ENCODE peak calls at places on chromosome 19, in eight cellular contexts. E, Q, W, I, K, Z, B and T are unnamed samples.
A peak's percentile ranks its signal among the peaks of the same experiment; 100 is the strongest.

GRCh38 chr19:3761382-3762129 is at the start of gene APBA3:
- DNase-seq in Q (peak; percentile 87), E (peak; percentile 92), W (peak; percentile 94), K (peak; percentile 97), I (peak; percentile 95), Z (peak; percentile 83), B (peak; percentile 96), T (peak; percentile 94)

GRCh38 chr19:33214621-33215020 is 11.0 kb downstream of the SLC7A10 start:
- DNase-seq in W (peak; percentile 79), K (no peak), E (no peak), Q (peak; percentile 26), I (no peak), B (no peak), Z (peak; percentile 35), T (peak; percentile 44)

GRCh38 chr19:43438291-43439162 is 23.8 kb downstream of the TEX101 start:
- DNase-seq in Q (peak; percentile 84), K (peak; percentile 95), I (peak; percentile 86), B (no peak), Z (peak; percentile 67), W (no peak), E (peak; percentile 74), T (peak; percentile 85)

GRCh38 chr19:35063940-35064818 is 22.7 kb downstream of the HPN start:
- DNase-seq in B (no peak), K (no peak), W (no peak), E (no peak), I (no peak), Q (peak; percentile 60), Z (peak; percentile 84), T (no peak)

GRCh38 chr19:982567-983170 is 1.5 kb upstream of the WDR18 start:
- DNase-seq in E (peak; percentile 76), W (peak; percentile 85), I (peak; percentile 80), Q (peak; percentile 42), K (no peak), Z (peak; percentile 31), B (peak; percentile 88), T (peak; percentile 80)

GRCh38 chr19:23440207-23440606 is 44.9 kb upstream of the ZNF91 start:
- DNase-seq in Q (no peak), I (no peak), E (no peak), B (no peak), K (peak; percentile 78), Z (no peak), W (peak; percentile 27), T (peak; percentile 28)

GRCh38 chr19:1811942-1812425 is at the start of gene ATP8B3:
- DNase-seq in I (no peak), Z (no peak), E (no peak), K (no peak), W (no peak), Q (no peak), B (no peak), T (no peak)

GRCh38 chr19:52248256-52248655 is 21.1 kb upstream of the ZNF766 start:
- DNase-seq in Z (peak; percentile 33), E (peak; percentile 40), K (no peak), B (no peak), I (no peak), W (peak; percentile 62), Q (peak; percentile 47), T (peak; percentile 70)

GRCh38 chr19:18203408-18203862 is 407 bp downstream of the RAB3A start:
- DNase-seq in K (no peak), W (no peak), B (peak; percentile 79), Z (no peak), Q (no peak), E (no peak), I (no peak), T (peak; percentile 30)

GRCh38 chr19:3687774-3688706 is 12.2 kb downstream of the PIP5K1C start:
- DNase-seq in Z (no peak), I (no peak), B (no peak), Q (no peak), W (peak; percentile 71), K (no peak), E (peak; percentile 43), T (no peak)

GRCh38 chr19:18717601-18718000 is 34.1 kb downstream of the CRTC1 start:
- DNase-seq in B (no peak), Z (no peak), K (no peak), E (no peak), I (no peak), W (peak; percentile 28), Q (no peak), T (no peak)

GRCh38 chr19:16381756-16382401 is 57.3 kb downstream of the KLF2 start:
- DNase-seq in K (peak; percentile 96), I (peak; percentile 94), W (no peak), Q (peak; percentile 57), E (peak; percentile 85), B (peak; percentile 67), Z (no peak), T (no peak)

GRCh38 chr19:35719402-35720162 is 1.8 kb downstream of the KMT2B start:
- DNase-seq in E (no peak), K (no peak), W (no peak), B (no peak), Q (no peak), I (no peak), Z (no peak), T (no peak)

GRCh38 chr19:41707502-41707812 is 969 bp upstream of the CEACAM5 start:
- DNase-seq in B (no peak), Q (no peak), E (no peak), I (no peak), Z (no peak), K (no peak), W (no peak), T (no peak)

GRCh38 chr19:4375620-4376228 is 24.6 kb downstream of the SH3GL1 start:
- DNase-seq in Q (peak; percentile 85), K (no peak), E (no peak), W (no peak), B (no peak), Z (peak; percentile 81), I (peak; percentile 69), T (peak; percentile 59)

GRCh38 chr19:36028313-36029041 is 4.2 kb downstream of the CLIP3 start:
- DNase-seq in Q (no peak), W (no peak), I (no peak), K (no peak), E (no peak), Z (no peak), B (no peak), T (no peak)

GRCh38 chr19:17687857-17688784 is at the start of gene UNC13A:
- DNase-seq in B (peak; percentile 69), E (peak; percentile 56), Z (peak; percentile 29), I (no peak), W (peak; percentile 83), K (no peak), Q (peak; percentile 20), T (no peak)

GRCh38 chr19:57028804-57029525 is 90.8 kb upstream of the USP29 start:
- DNase-seq in I (no peak), K (no peak), W (no peak), B (no peak), Q (no peak), Z (no peak), E (no peak), T (no peak)

GRCh38 chr19:57027360-57027759 is 92.4 kb upstream of the USP29 start:
- DNase-seq in Q (no peak), E (no peak), Z (no peak), W (no peak), B (no peak), I (no peak), K (no peak), T (no peak)

GRCh38 chr19:57026476-57026875 is 93.3 kb upstream of the USP29 start:
- DNase-seq in B (no peak), I (no peak), E (no peak), Q (no peak), Z (no peak), K (no peak), W (no peak), T (peak; percentile 60)

GRCh38 chr19:57034544-57034943 is 85.2 kb upstream of the USP29 start:
- DNase-seq in W (no peak), B (no peak), Q (no peak), E (no peak), K (no peak), Z (no peak), I (no peak), T (no peak)

GRCh38 chr19:57031156-57031555 is 88.6 kb upstream of the USP29 start:
- DNase-seq in I (no peak), E (no peak), W (no peak), B (no peak), K (no peak), Z (no peak), Q (no peak), T (no peak)
- H3K9me3 ChIP-seq in I (no peaks in the 10 kb centered on the region), E (no peaks in the 10 kb centered on the region), W (peaks cover 80% of the 10 kb centered on the region), B (no peaks in the 10 kb centered on the region), K (peaks cover 10% of the 10 kb centered on the region), Z (peaks cover 16% of the 10 kb centered on the region), Q (no peaks in the 10 kb centered on the region), T (peaks cover 4% of the 10 kb centered on the region)

GRCh38 chr19:46306501-46306900 is 9.7 kb downstream of the HIF3A start:
- DNase-seq in B (no peak), Q (no peak), I (no peak), Z (no peak), W (no peak), E (no peak), K (no peak), T (no peak)

GRCh38 chr19:46303702-46304397 is 7.0 kb downstream of the HIF3A start:
- DNase-seq in Q (peak; percentile 74), W (peak; percentile 98), K (no peak), Z (no peak), I (peak; percentile 90), E (peak; percentile 60), B (peak; percentile 92), T (peak; percentile 38)

GRCh38 chr19:46299695-46300094 is 2.9 kb downstream of the HIF3A start:
- DNase-seq in Z (no peak), I (no peak), B (peak; percentile 41), Q (no peak), E (no peak), W (no peak), K (no peak), T (peak; percentile 11)

GRCh38 chr19:46299004-46299509 is 2.2 kb downstream of the HIF3A start:
- DNase-seq in K (peak; percentile 99), W (no peak), I (peak; percentile 99), Z (peak; percentile 50), B (peak; percentile 97), Q (peak; percentile 96), E (peak; percentile 96), T (peak; percentile 93)

GRCh38 chr19:46303345-46303701 is 6.5 kb downstream of the HIF3A start:
- DNase-seq in B (peak; percentile 70), Z (no peak), K (no peak), I (no peak), Q (no peak), E (no peak), W (no peak), T (no peak)
- H3K27ac ChIP-seq in B (peak overlapping the region; percentile 91), Z (no peak overlapping the region), K (peak overlapping the region; percentile 97), I (peak overlapping the region; percentile 87), Q (no peak overlapping the region), E (peak overlapping the region; percentile 97), W (no peak overlapping the region), T (no peak overlapping the region)

GRCh38 chr19:57002765-57003164 is 117.0 kb upstream of the USP29 start:
- DNase-seq in I (peak; percentile 19), E (no peak), K (no peak), Z (no peak), W (no peak), Q (no peak), B (no peak), T (no peak)
- H3K9me3 ChIP-seq in I (no peaks in the 10 kb centered on the region), E (no peaks in the 10 kb centered on the region), K (no peaks in the 10 kb centered on the region), Z (peaks cover 42% of the 10 kb centered on the region), W (peaks cover 53% of the 10 kb centered on the region), Q (no peaks in the 10 kb centered on the region), B (no peaks in the 10 kb centered on the region), T (no peaks in the 10 kb centered on the region)

DNA sequence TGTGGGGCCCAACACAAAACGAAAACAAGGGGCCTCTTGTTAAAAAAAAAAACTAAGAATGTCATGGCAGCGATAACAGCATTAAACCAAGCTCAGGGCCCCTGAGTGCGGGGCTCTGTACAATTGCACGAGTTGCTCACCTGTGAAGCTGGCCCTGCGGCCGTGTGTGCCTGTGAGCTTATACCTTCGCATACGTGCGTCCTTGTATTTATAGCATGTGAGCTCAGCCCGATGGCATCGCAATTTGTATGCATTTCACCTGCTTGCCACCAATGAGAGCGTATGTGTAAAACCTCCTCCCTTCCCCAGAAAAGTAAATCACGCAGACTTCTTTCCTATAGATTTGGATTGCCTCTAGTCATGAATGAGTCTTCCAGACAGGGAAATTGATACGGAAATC is 17.1 kb downstream of the HNRNPM start:
- DNase-seq in E (no peak), W (no peak), Q (no peak), K (no peak), B (no peak), Z (no peak), I (no peak), T (no peak)
- H3K27ac ChIP-seq in E (no peak overlapping the region), W (no peak overlapping the region), Q (no peak overlapping the region), K (peak overlapping the region; percentile 65), B (no peak overlapping the region), Z (no peak overlapping the region), I (no peak overlapping the region), T (no peak overlapping the region)